ENCODE peak calls at places on chromosomes 5 and 9, in seven cellular contexts. P is HepG2, W is endothelial cell of umbilical vein, Y is GM23338, H is H1, U is HCT116, A is GM12878. F is an unnamed sample. For H3K36me3, the result is how much of the 10 kb centered on the place peaks cover.

GRCh38 chr5:98774192-98775046 is 956 bp downstream of the RGMB start:
- DNase-seq in P (peak), W (peak), Y (peak), H (peak), U (no peak), A (no peak), F (no peak)

GRCh38 chr5:92749943-92750342 is 831.1 kb downstream of the NR2F1-AS1 start:
- DNase-seq in P (peak), W (peak), Y (peak), H (no peak), U (peak), A (no peak), F (no peak)

GRCh38 chr5:157820593-157821252 is 38.2 kb downstream of the CLINT1 start:
- DNase-seq in P (peak), W (peak), Y (peak), H (no peak), U (peak), A (no peak), F (peak)

GRCh38 chr5:177576169-177576568 is 15.8 kb upstream of the TMED9 start:
- DNase-seq in P (peak), W (no peak), Y (no peak), H (no peak), U (no peak), A (no peak), F (no peak)

GRCh38 chr9:86734762-86735161 is 212.5 kb downstream of the GAS1 start:
- DNase-seq in P (no peak), W (no peak), Y (no peak), H (no peak), U (no peak), A (no peak), F (no peak)

GRCh38 chr9:104936291-104936690 is 8.3 kb upstream of the ABCA1 start:
- DNase-seq in P (no peak), W (no peak), Y (no peak), H (no peak), U (no peak), A (no peak), F (no peak)

GRCh38 chr9:82894961-82895902 is 167.7 kb downstream of the RASEF start:
- DNase-seq in P (no peak), W (no peak), Y (no peak), H (no peak), U (no peak), A (no peak), F (no peak)

GRCh38 chr5:134268019-134268601 is 42.2 kb upstream of the PPP2CA start:
- DNase-seq in P (no peak), W (no peak), Y (no peak), H (no peak), U (no peak), A (no peak), F (no peak)

GRCh38 chr5:96657068-96657467 is 5.1 kb upstream of the CAST start:
- DNase-seq in P (peak), W (peak), Y (no peak), H (no peak), U (peak), A (peak), F (no peak)

GRCh38 chr9:77769246-77769645 is 121.1 kb upstream of the GNA14 start:
- DNase-seq in P (no peak), W (peak), Y (no peak), H (no peak), U (no peak), A (no peak), F (no peak)

GRCh38 chr5:121138495-121138907 is 674.4 kb downstream of the PRR16 start:
- DNase-seq in P (no peak), W (peak), Y (no peak), H (no peak), U (no peak), A (no peak), F (no peak)

GRCh38 chr5:33457124-33457523 is 16.4 kb downstream of the TARS1 start:
- DNase-seq in P (no peak), W (no peak), Y (no peak), H (no peak), U (no peak), A (no peak), F (no peak)

GRCh38 chr9:133592731-133593409 is 16.3 kb downstream of the FAM163B start:
- DNase-seq in P (no peak), W (no peak), Y (no peak), H (no peak), U (no peak), A (no peak), F (no peak)

GRCh38 chr5:180343846-180344327 is 9.2 kb downstream of the GFPT2 start:
- DNase-seq in P (no peak), W (no peak), Y (no peak), H (no peak), U (no peak), A (no peak), F (no peak)

GRCh38 chr9:116860509-116861120 is 173.5 kb downstream of the TRIM32 start:
- DNase-seq in P (peak), W (peak), Y (peak), H (peak), U (peak), A (no peak), F (no peak)

GRCh38 chr5:132227485-132228240 is at the start of gene P4HA2:
- DNase-seq in P (peak), W (peak), Y (peak), H (peak), U (peak), A (no peak), F (no peak)

GRCh38 chr5:9456435-9457042 is 89.3 kb downstream of the SEMA5A start:
- DNase-seq in P (no peak), W (no peak), Y (peak), H (no peak), U (no peak), A (no peak), F (no peak)

GRCh38 chr9:136002215-136002614 is 41.0 kb upstream of the UBAC1 start:
- DNase-seq in P (no peak), W (no peak), Y (no peak), H (no peak), U (no peak), A (no peak), F (no peak)

GRCh38 chr5:165538065-165538464 is 2032.6 kb downstream of the MAT2B start:
- DNase-seq in P (no peak), W (no peak), Y (no peak), H (no peak), U (no peak), A (no peak), F (no peak)

GRCh38 chr5:58072202-58072791 is 387.6 kb downstream of the PLK2 start:
- DNase-seq in P (no peak), W (no peak), Y (no peak), H (no peak), U (no peak), A (no peak), F (no peak)

GRCh38 chr5:151724360-151724759 is 34.1 kb downstream of the ATOX1 start:
- DNase-seq in P (no peak), W (no peak), Y (no peak), H (no peak), U (no peak), A (no peak), F (no peak)

GRCh38 chr9:113929634-113930092 is 53.6 kb downstream of the ZNF618 start:
- DNase-seq in P (no peak), W (peak), Y (no peak), H (no peak), U (no peak), A (no peak), F (no peak)

GRCh38 chr9:74025402-74025894 is 471.7 kb upstream of the RORB start:
- DNase-seq in P (peak), W (no peak), Y (no peak), H (no peak), U (no peak), A (no peak), F (no peak)

GRCh38 chr5:67015577-67016290 is 180.9 kb downstream of the CD180 start:
- DNase-seq in P (no peak), W (peak), Y (no peak), H (no peak), U (no peak), A (no peak), F (no peak)

GRCh38 chr9:114666841-114667240 is 9.2 kb upstream of the TEX53 start:
- DNase-seq in P (no peak), W (no peak), Y (no peak), H (no peak), U (no peak), A (no peak), F (no peak)

GRCh38 chr5:52989781-52990530 is 804 bp downstream of the ITGA2 start:
- DNase-seq in P (no peak), W (peak), Y (peak), H (peak), U (peak), A (no peak), F (no peak)
- TF ChIP-seq POLR2AphosphoS5 in P (no peak), W (no peak), Y (no peak), H (no peak), U (no peak), A (no peak), F (no peak)

GRCh38 chr9:128343855-128344254 is 3.5 kb downstream of the SLC27A4 start:
- DNase-seq in P (no peak), W (no peak), Y (no peak), H (no peak), U (no peak), A (no peak), F (no peak)
- H3K36me3 ChIP-seq in P (under half), W (under half), Y (under half), H (under half), U (under half), A (under half), F (under half)

DNA sequence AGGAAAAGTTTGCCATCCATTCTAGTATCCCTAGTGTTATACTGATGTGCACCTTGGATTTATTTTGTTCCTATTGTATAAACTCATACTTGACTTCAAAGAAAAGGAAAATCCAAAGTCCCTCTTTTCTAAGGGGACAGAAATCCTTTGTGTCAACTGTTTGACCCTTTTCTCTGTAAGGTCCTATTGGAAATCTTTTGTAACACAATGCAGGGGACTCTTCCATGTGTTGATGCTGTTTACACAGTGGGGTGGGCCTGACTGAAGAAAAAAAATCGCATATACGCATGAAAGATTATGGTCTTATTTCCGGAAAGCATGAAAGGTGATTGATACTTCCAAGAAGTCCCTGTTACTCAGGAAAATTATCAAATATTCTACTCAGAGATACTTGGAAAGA is 1.0 kb upstream of the VCAN start:
- DNase-seq in P (peak), W (no peak), Y (no peak), H (no peak), U (no peak), A (no peak), F (no peak)
- TF ChIP-seq EZH2 in P (no peak), W (no peak), Y (no peak), H (no peak), U (no peak), A (no peak), F (no peak)

DNA sequence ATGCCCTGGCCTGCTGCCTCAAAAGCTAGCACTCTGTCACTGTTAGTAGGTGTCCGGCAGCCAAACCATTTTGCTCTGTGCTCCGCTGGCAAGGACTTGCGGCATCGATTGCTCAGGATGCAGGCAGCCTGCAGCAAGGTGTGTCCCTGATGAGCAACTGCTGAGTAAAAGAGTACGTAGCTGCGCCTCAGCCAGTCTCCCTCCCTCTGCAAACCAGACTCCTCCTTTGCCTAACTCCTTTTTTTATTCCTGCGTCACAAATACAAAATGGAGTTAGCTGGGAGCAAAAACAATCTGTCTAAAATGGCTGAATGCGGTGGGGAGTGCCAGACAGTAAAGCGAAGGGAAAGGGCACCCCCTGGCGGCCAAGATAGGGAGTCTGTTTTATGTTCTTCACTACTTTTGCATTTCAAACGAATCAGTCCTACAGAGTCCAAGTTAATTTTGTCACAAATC is 61.1 kb downstream of the DIAPH1 start:
- DNase-seq in P (peak), W (peak), Y (peak), H (peak), U (peak), A (peak), F (peak)
- TF ChIP-seq POLR2AphosphoS5 in P (no peak), W (peak), Y (peak), H (peak), U (peak), A (no peak), F (no peak)

GRCh38 chr5:72121052-72121451 is 13.8 kb downstream of the MAP1B start:
- DNase-seq in P (no peak), W (no peak), Y (peak), H (no peak), U (no peak), A (no peak), F (no peak)

GRCh38 chr5:72121753-72122445 is 14.6 kb downstream of the MAP1B start:
- DNase-seq in P (no peak), W (no peak), Y (peak), H (no peak), U (no peak), A (no peak), F (no peak)

GRCh38 chr5:72123764-72124163 is 16.5 kb downstream of the MAP1B start:
- DNase-seq in P (no peak), W (no peak), Y (no peak), H (no peak), U (no peak), A (no peak), F (no peak)

GRCh38 chr5:72125271-72125670 is 18.0 kb downstream of the MAP1B start:
- DNase-seq in P (no peak), W (no peak), Y (no peak), H (no peak), U (no peak), A (no peak), F (no peak)

GRCh38 chr5:72122619-72123018 is 15.3 kb downstream of the MAP1B start:
- DNase-seq in P (no peak), W (no peak), Y (peak), H (no peak), U (no peak), A (no peak), F (no peak)
- H3K36me3 ChIP-seq in P (under half), W (under half), Y (under half), H (under half), U (under half), A (under half), F (under half)

DNA sequence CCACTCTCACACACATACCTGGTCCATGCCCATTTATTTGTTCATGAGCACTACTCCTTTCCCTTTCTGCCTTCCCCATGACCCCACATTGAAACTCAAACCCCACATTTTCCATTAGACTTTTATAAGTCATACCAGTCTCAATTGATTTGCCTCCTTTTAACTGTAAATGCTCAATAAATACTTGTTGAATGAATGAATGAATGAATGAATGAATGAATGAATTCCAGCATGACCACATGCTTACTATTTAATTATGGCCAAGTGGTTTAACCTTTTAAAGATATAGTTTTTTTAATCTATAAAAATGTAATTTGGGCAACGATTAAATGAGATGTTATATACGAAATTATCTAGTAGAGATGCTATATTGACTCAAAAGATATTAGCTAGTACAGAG is 54.1 kb upstream of the GRAMD2B start:
- DNase-seq in P (no peak), W (no peak), Y (no peak), H (no peak), U (no peak), A (no peak), F (no peak)
- TF ChIP-seq EZH2 in P (no peak), W (no peak), Y (no peak), H (no peak), U (no peak), A (no peak), F (no peak)

GRCh38 chr5:56155085-56155484 is 78.0 kb downstream of the ANKRD55 start:
- DNase-seq in P (no peak), W (no peak), Y (no peak), H (no peak), U (no peak), A (no peak), F (no peak)
- TF ChIP-seq POLR2AphosphoS5 in P (no peak), W (no peak), Y (no peak), H (no peak), U (no peak), A (no peak), F (no peak)